ENCODE peak calls at places on chromosomes 1 and 21, in four cellular contexts. I is brain microvascular endothelial cell, C is dorsolateral prefrontal cortex, T is tibial artery. P is an unnamed sample.

GRCh38 chr21:41322496-41323382 is 6.1 kb downstream of the FAM3B start:
- DNase-seq in I (no peak), C (no peak), T (no peak), P (no peak)

GRCh38 chr1:60227581-60228252 is 154.1 kb upstream of the C1orf87 start:
- DNase-seq in I (no peak), C (no peak), T (no peak), P (peak; percentile 45)

GRCh38 chr1:205294914-205295310 is 26.6 kb downstream of the NUAK2 start:
- DNase-seq in I (no peak), C (no peak), T (no peak), P (no peak)

GRCh38 chr1:229341811-229342304 is 989 bp downstream of the CCSAP start:
- DNase-seq in I (no peak), C (peak; percentile 34), T (no peak), P (peak; percentile 4)

GRCh38 chr1:218164111-218164929 is 120.8 kb upstream of the RRP15 start:
- DNase-seq in I (peak; percentile 9), C (no peak), T (no peak), P (peak; percentile 27)

GRCh38 chr1:42680921-42681683 is 1.1 kb upstream of the YBX1 start:
- DNase-seq in I (no peak), C (no peak), T (no peak), P (peak; percentile 31)

GRCh38 chr1:243568793-243569192 is 281.2 kb downstream of the AKT3 start:
- DNase-seq in I (no peak), C (no peak), T (no peak), P (peak; percentile 55)

GRCh38 chr1:75423136-75423535 is 187.8 kb downstream of the SLC44A5 start:
- DNase-seq in I (no peak), C (no peak), T (no peak), P (no peak)

GRCh38 chr21:34890258-34890723 is 158.8 kb downstream of the RUNX1 start:
- DNase-seq in I (no peak), C (no peak), T (no peak), P (no peak)

GRCh38 chr1:225567789-225568188 is 85.1 kb downstream of the ENAH start:
- DNase-seq in I (peak; percentile 18), C (no peak), T (no peak), P (no peak)

GRCh38 chr1:183244466-183244865 is 58.4 kb downstream of the LAMC2 start:
- DNase-seq in I (no peak), C (no peak), T (peak; percentile 97), P (no peak)

GRCh38 chr1:42886800-42887199 is 40.4 kb downstream of the ZNF691 start:
- DNase-seq in I (no peak), C (no peak), T (no peak), P (no peak)

GRCh38 chr1:171422489-171422888 is 62.8 kb upstream of the PRRC2C start:
- DNase-seq in I (peak; percentile 3), C (no peak), T (no peak), P (no peak)

GRCh38 chr1:226063362-226064167 is 1.0 kb downstream of the H3-3A start:
- DNase-seq in I (peak; percentile 25), C (peak; percentile 49), T (peak; percentile 78), P (peak; percentile 12)

GRCh38 chr1:66374148-66374547 is 159.8 kb upstream of the SGIP1 start:
- DNase-seq in I (no peak), C (no peak), T (no peak), P (no peak)

GRCh38 chr1:218811497-218811896 is 362.2 kb upstream of the LYPLAL1 start:
- DNase-seq in I (no peak), C (no peak), T (no peak), P (no peak)

GRCh38 chr1:23210351-23210785 is 6.9 kb downstream of the HTR1D start:
- DNase-seq in I (no peak), C (no peak), T (no peak), P (no peak)

GRCh38 chr1:6646499-6647148 is 22.0 kb downstream of the THAP3 start:
- DNase-seq in I (peak; percentile 31), C (no peak), T (no peak), P (peak; percentile 52)

GRCh38 chr1:28249879-28250295 is 9.4 kb upstream of the SESN2 start:
- DNase-seq in I (no peak), C (no peak), T (no peak), P (no peak)

GRCh38 chr1:28246427-28246832 is 10.5 kb downstream of the ATP5IF1 start:
- DNase-seq in I (no peak), C (no peak), T (no peak), P (no peak)

GRCh38 chr1:28249013-28249870 is 10.1 kb upstream of the SESN2 start:
- DNase-seq in I (no peak), C (peak; percentile 16), T (peak; percentile 84), P (peak; percentile 60)

GRCh38 chr1:28248273-28249012 is 10.9 kb upstream of the SESN2 start:
- DNase-seq in I (peak; percentile 79), C (peak; percentile 78), T (peak; percentile 88), P (peak; percentile 81)

DNA sequence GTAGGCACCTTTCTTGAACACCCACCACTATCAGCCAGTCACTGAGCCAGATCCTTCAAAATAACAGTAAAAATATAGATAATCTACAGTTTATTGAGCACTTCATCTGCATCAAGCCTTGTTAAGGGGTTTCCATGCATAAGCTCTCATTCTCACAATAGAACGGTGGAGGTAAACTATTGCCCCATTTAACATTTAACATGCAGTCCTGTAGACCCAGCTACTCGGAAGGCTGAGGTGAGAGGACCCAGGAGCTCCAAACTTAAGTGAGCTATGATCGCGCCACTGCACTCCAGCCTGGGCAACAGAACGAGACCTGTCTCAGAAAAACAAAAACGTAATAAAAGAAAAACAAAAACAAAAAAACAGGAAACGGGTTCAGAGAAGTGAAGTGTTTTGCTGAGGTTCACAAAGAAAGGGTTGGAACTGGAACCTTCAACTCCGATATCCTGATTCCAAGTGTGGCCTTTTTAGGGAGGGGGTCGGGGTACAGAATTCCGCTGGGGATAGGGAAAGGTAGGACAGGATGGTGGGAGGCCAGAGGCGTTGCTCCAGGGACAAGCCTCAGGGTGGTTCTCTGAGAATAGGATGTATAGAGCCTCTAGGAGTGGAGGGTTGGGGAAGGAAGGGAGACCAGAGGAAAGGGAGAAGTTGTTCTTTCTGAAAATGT is 11.6 kb upstream of the SESN2 start:
- DNase-seq in I (no peak), C (no peak), T (no peak), P (no peak)
- H3K4me3 ChIP-seq in I (peak overlapping the region; percentile 18), C (peak overlapping the region; percentile 68), T (peak overlapping the region; percentile 70), P (peak overlapping the region; percentile 25)

GRCh38 chr1:53060580-53060979 is 1.4 kb upstream of the PODN start:
- DNase-seq in I (peak; percentile 33), C (no peak), T (peak; percentile 72), P (peak; percentile 19)
- TF ChIP-seq CTCF in I (no peak), C (no peak), T (no peak), P (no peak)

GRCh38 chr1:54786778-54787177 is 14.3 kb downstream of the TTC22 start:
- DNase-seq in I (no peak), C (no peak), T (no peak), P (no peak)
- H3K4me3 ChIP-seq in I (no peak overlapping the region), C (no peak overlapping the region), T (no peak overlapping the region), P (no peak overlapping the region)

GRCh38 chr1:115536279-115536816 is 105.4 kb upstream of the VANGL1 start:
- DNase-seq in I (no peak), C (no peak), T (no peak), P (no peak)

GRCh38 chr1:115538579-115538978 is 103.2 kb upstream of the VANGL1 start:
- DNase-seq in I (no peak), C (no peak), T (no peak), P (no peak)

GRCh38 chr1:115539736-115540135 is 102.0 kb upstream of the VANGL1 start:
- DNase-seq in I (no peak), C (no peak), T (no peak), P (no peak)

GRCh38 chr1:115537415-115537814 is 104.4 kb upstream of the VANGL1 start:
- DNase-seq in I (no peak), C (no peak), T (no peak), P (no peak)

DNA sequence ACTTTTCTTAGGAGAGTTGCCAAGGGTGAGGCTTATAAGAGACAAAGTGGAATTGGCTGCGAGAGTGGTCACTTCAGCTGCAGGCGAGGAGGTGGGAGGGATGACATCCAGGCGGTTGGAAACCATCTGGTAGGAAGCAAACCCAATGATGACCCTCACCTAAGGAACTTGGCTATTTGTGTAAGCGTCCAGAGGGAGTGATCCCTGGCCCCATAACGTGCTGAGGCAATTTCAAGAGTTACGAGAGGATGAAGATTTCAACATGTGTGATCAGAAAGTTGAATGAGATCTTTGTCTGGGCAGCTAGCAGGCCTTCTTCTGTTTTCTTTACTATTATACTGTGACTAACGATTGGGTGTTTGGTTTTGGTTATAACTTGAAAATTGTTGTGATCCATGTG is 102.7 kb upstream of the VANGL1 start:
- DNase-seq in I (no peak), C (no peak), T (no peak), P (no peak)
- TF ChIP-seq CTCF in I (no peak), C (no peak), T (no peak), P (no peak)

GRCh38 chr1:9590201-9590600 is 1.5 kb downstream of the TMEM201 start:
- DNase-seq in I (no peak), C (no peak), T (peak; percentile 58), P (no peak)
- H3K4me3 ChIP-seq in I (peak overlapping the region; percentile 60), C (peak overlapping the region; percentile 71), T (no peak overlapping the region), P (peak overlapping the region; percentile 56)